ENCODE peak calls at places on chromosome 9, in nine cellular contexts. Z is breast epithelium, R is AG09319, O is GM12878, M is B cell, T is body of pancreas, V is OCI-LY7, D is nephron progenitor cell, L is GM13977. F is an unnamed sample.

GRCh38 chr9:137247135-137247915 is 3.8 kb upstream of the STPG3 start:
- DNase-seq in O (no peak), T (no peak), L (no peak), V (no peak), Z (no peak), M (no peak), R (no peak), D (no peak), F (no peak)

GRCh38 chr9:99030082-99030481 is 74.8 kb upstream of the TGFBR1 start:
- DNase-seq in D (no peak), T (no peak), L (no peak), V (no peak), M (no peak), O (no peak), R (peak), Z (no peak), F (no peak)

GRCh38 chr9:34628656-34629491 is at the start of gene ARID3C:
- DNase-seq in R (no peak), V (no peak), Z (no peak), T (peak), L (peak), D (peak), M (peak), O (no peak), F (no peak)

GRCh38 chr9:128575469-128575868 is 23.1 kb downstream of the SPTAN1 start:
- DNase-seq in Z (no peak), R (no peak), D (no peak), O (no peak), M (no peak), L (no peak), V (no peak), T (no peak), F (no peak)

GRCh38 chr9:132769895-132770774 is 99.9 kb downstream of the GTF3C4 start:
- DNase-seq in T (peak), M (peak), Z (peak), R (no peak), L (peak), D (peak), O (peak), V (peak), F (peak)

GRCh38 chr9:35743880-35744518 is 5.0 kb downstream of the GBA2 start:
- DNase-seq in O (no peak), V (no peak), M (no peak), L (no peak), D (no peak), T (no peak), R (no peak), Z (no peak), F (no peak)

GRCh38 chr9:89533396-89534187 is 35.7 kb upstream of the SEMA4D start:
- DNase-seq in T (no peak), M (no peak), R (no peak), L (no peak), O (no peak), V (no peak), D (no peak), Z (no peak), F (no peak)

GRCh38 chr9:116632990-116633441 is 54.1 kb upstream of the TRIM32 start:
- DNase-seq in O (no peak), Z (no peak), L (no peak), T (no peak), M (no peak), V (no peak), R (no peak), D (no peak), F (no peak)

GRCh38 chr9:36290996-36291395 is 32.7 kb upstream of the GNE start:
- DNase-seq in V (no peak), T (no peak), D (no peak), M (no peak), R (no peak), Z (no peak), O (no peak), L (no peak), F (no peak)

GRCh38 chr9:90447773-90448172 is 194.9 kb downstream of the DIRAS2 start:
- DNase-seq in O (no peak), T (no peak), L (no peak), M (no peak), R (no peak), Z (no peak), V (no peak), D (no peak), F (no peak)

GRCh38 chr9:103514767-103515166 is 519.6 kb downstream of the CYLC2 start:
- DNase-seq in V (no peak), T (no peak), M (no peak), L (no peak), Z (no peak), D (no peak), O (no peak), R (no peak), F (no peak)

GRCh38 chr9:128633057-128633456 is 23.6 kb downstream of the DYNC2I2 start:
- DNase-seq in M (no peak), D (no peak), L (no peak), T (no peak), V (no peak), O (no peak), R (no peak), Z (no peak), F (no peak)

GRCh38 chr9:34630402-34631154 is 1.7 kb upstream of the ARID3C start:
- DNase-seq in R (no peak), Z (no peak), V (no peak), M (no peak), D (no peak), L (no peak), O (no peak), T (no peak), F (no peak)

GRCh38 chr9:127767909-127768331 is 10.5 kb downstream of the SH2D3C start:
- DNase-seq in D (peak), V (no peak), Z (no peak), R (no peak), O (no peak), L (no peak), T (no peak), M (no peak), F (no peak)

GRCh38 chr9:113361304-113362018 is 12.1 kb downstream of the BSPRY start:
- DNase-seq in V (no peak), M (no peak), R (peak), T (no peak), O (no peak), L (no peak), D (no peak), Z (no peak), F (no peak)

GRCh38 chr9:91180930-91181268 is 180.8 kb downstream of the AUH start:
- DNase-seq in O (no peak), R (no peak), L (no peak), M (no peak), Z (no peak), V (no peak), D (no peak), T (peak), F (no peak)

GRCh38 chr9:87445646-87446045 is 52.0 kb upstream of the DAPK1 start:
- DNase-seq in T (peak), D (peak), L (peak), O (peak), R (no peak), M (peak), Z (no peak), V (peak), F (no peak)

GRCh38 chr9:93127395-93127911 is 6.6 kb downstream of the NINJ1 start:
- DNase-seq in L (no peak), T (peak), R (no peak), D (no peak), Z (no peak), V (no peak), M (peak), O (no peak), F (no peak)
- TF ChIP-seq CTCF in L (no peak), T (no peak), R (no peak), D (no peak), Z (no peak), V (no peak), M (no peak), O (no peak), F (no peak)

DNA sequence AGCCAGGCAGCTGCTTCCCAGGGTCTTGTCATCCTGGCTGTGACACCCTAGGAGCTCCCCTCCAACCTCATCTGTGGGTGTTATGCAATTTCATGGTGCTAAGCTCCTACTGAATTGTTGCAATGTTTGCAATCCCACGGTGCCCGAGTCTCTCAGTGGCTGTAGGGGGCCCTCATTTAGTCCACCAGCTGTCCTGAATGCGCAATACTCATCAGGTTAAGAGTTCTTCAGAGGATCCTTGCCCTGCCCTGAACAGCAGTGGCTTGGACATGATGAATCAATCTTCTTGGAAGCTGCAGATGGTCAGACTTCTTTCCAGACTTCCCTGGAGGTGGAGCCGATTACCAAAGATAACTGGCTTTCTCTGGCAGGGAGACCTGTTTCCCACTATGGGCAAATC is 584.1 kb downstream of the CCDC171 start:
- DNase-seq in O (no peak), L (no peak), V (no peak), T (no peak), R (peak), D (no peak), Z (no peak), M (no peak), F (no peak)
- TF ChIP-seq CTCF in O (no peak), L (no peak), V (no peak), T (no peak), R (no peak), D (no peak), Z (no peak), M (no peak), F (no peak)

GRCh38 chr9:15096959-15097358 is 186.7 kb upstream of the FREM1 start:
- DNase-seq in O (no peak), V (no peak), D (no peak), T (no peak), R (no peak), Z (no peak), L (no peak), M (no peak), F (no peak)
- TF ChIP-seq CTCF in O (no peak), V (no peak), D (no peak), T (no peak), R (no peak), Z (no peak), L (no peak), M (no peak), F (no peak)

GRCh38 chr9:38133595-38133994 is 64.6 kb upstream of the SHB start:
- DNase-seq in M (no peak), L (no peak), Z (no peak), R (no peak), O (no peak), D (no peak), V (no peak), T (no peak), F (no peak)
- TF ChIP-seq CTCF in M (no peak), L (no peak), Z (no peak), R (no peak), O (no peak), D (no peak), V (no peak), T (peak), F (no peak)

DNA sequence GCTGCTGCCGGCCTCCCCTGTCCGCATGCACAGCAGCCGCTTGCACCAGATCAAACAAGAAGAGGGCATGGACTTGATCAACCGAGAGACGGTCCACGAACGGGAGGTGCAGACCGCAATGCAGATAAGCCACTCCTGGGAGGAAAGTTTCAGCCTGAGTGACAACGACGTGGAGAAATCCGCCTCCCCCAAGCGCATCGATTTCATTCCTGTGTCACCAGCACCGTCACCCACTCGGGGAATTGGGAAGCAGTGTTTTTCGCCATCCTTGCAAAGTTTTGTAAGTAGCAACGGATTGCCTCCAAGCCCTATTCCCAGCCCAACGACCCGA is 75.3 kb downstream of the PIP5K1B start:
- DNase-seq in D (no peak), L (no peak), O (no peak), R (no peak), M (no peak), T (no peak), V (no peak), Z (no peak), F (no peak)
- TF ChIP-seq CTCF in D (no peak), L (no peak), O (no peak), R (no peak), M (no peak), T (no peak), V (peak), Z (no peak), F (no peak)

DNA sequence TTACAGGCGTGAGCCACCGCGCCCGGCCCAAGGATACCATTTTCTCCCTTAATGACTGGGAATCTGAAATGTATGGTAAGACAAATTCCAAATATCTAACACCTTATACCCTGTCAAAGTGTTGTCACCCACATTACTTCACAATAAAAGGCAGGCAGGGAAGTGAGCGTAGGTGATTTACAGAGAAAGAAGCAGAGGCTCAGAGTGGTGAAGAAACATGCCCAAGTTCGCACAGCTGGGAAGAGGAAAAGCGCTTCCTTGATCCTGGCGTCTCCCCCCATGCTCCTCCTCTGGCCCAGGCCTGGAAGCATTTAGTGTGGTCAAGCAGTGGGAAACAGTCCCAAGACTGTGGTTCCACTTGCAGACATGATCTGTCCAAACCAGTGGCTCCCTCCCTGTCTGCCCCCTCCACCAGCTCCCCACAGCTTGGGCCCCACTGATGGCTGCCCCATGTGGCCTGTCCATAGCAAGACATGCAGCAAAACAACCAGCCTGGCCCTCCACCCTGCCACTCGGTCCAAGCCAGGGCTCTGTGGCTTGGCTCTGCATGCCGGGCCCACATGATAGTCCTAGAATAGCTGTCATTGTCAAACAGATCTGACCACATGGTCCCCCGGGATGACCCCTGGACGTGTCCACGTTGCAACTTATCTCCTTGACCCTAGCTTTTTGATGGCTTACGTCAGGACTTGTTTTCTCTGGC is 107.2 kb downstream of the TTLL11 start:
- DNase-seq in D (no peak), R (peak), M (no peak), O (no peak), T (no peak), L (no peak), Z (no peak), V (no peak), F (no peak)
- TF ChIP-seq CTCF in D (no peak), R (peak), M (no peak), O (no peak), T (no peak), L (no peak), Z (no peak), V (peak), F (no peak)

GRCh38 chr9:123268240-123268949 is at the start of gene STRBP:
- DNase-seq in L (peak), Z (peak), O (peak), V (peak), M (peak), D (peak), T (peak), R (peak), F (peak)
- TF ChIP-seq CTCF in L (peak), Z (no peak), O (no peak), V (no peak), M (no peak), D (no peak), T (peak), R (no peak), F (peak)

GRCh38 chr9:13279284-13280162 is at the start of gene MPDZ:
- DNase-seq in T (peak), D (peak), O (no peak), R (no peak), L (peak), V (no peak), Z (peak), M (peak), F (peak)
- TF ChIP-seq CTCF in T (peak), D (no peak), O (no peak), R (no peak), L (no peak), V (no peak), Z (no peak), M (no peak), F (no peak)

GRCh38 chr9:13446935-13447334 is 167.4 kb upstream of the MPDZ start:
- DNase-seq in V (no peak), M (no peak), Z (no peak), D (no peak), O (no peak), T (no peak), R (no peak), L (no peak), F (no peak)
- TF ChIP-seq CTCF in V (peak), M (no peak), Z (no peak), D (no peak), O (no peak), T (peak), R (no peak), L (no peak), F (no peak)

GRCh38 chr9:1042466-1042865 is 7.7 kb upstream of the DMRT2 start:
- DNase-seq in L (peak), T (no peak), D (peak), R (no peak), Z (no peak), O (no peak), M (peak), V (no peak), F (no peak)
- TF ChIP-seq CTCF in L (peak), T (peak), D (peak), R (no peak), Z (peak), O (no peak), M (no peak), V (no peak), F (peak)